ENCODE peak calls at places on chromosomes 7 and 10, in five cellular contexts. L, N, C, P and H are unnamed samples.

GRCh38 chr10:77737608-77738007 is 100.0 kb upstream of the KCNMA1 start:
- DNase-seq in L (no peak), N (no peak), C (peak; percentile 28), P (peak; percentile 90), H (no peak)

GRCh38 chr10:62037166-62037831 is 135.8 kb downstream of the ARID5B start:
- DNase-seq in L (peak; percentile 67), N (no peak), C (peak; percentile 56), P (peak; percentile 50), H (no peak)

GRCh38 chr7:24113506-24113905 is 170.5 kb upstream of the NPY start:
- DNase-seq in L (no peak), N (no peak), C (no peak), P (no peak), H (no peak)

GRCh38 chr7:2624293-2624881 is 7.4 kb upstream of the TTYH3 start:
- DNase-seq in L (no peak), N (no peak), C (no peak), P (no peak), H (no peak)

GRCh38 chr10:86377797-86378146 is 11.2 kb upstream of the GRID1 start:
- DNase-seq in L (no peak), N (no peak), C (no peak), P (no peak), H (no peak)

GRCh38 chr7:74027683-74028320 is at the start of gene ELN:
- DNase-seq in L (no peak), N (peak; percentile 63), C (no peak), P (no peak), H (peak; percentile 53)

GRCh38 chr7:157003445-157004049 is 6.9 kb downstream of the MNX1 start:
- DNase-seq in L (no peak), N (peak; percentile 82), C (no peak), P (no peak), H (no peak)

GRCh38 chr7:65731562-65732035 is 141.3 kb upstream of the VKORC1L1 start:
- DNase-seq in L (no peak), N (peak; percentile 28), C (peak; percentile 14), P (no peak), H (no peak)

GRCh38 chr7:135846339-135846738 is 97.7 kb upstream of the FAM180A start:
- DNase-seq in L (no peak), N (no peak), C (no peak), P (no peak), H (no peak)

GRCh38 chr10:100998183-100998990 is 1.2 kb upstream of the LZTS2 start:
- DNase-seq in L (no peak), N (peak; percentile 90), C (peak; percentile 67), P (peak; percentile 94), H (peak; percentile 52)

GRCh38 chr7:90266808-90267207 is 21.8 kb downstream of the CFAP69 start:
- DNase-seq in L (no peak), N (no peak), C (no peak), P (no peak), H (peak; percentile 39)

GRCh38 chr7:30841801-30842541 is 69.7 kb upstream of the AQP1 start:
- DNase-seq in L (no peak), N (no peak), C (no peak), P (no peak), H (no peak)

GRCh38 chr7:48042216-48042615 is 6.9 kb downstream of the C7orf57 start:
- DNase-seq in L (no peak), N (no peak), C (no peak), P (no peak), H (no peak)

GRCh38 chr7:92634924-92635519 is 44.8 kb upstream of the FAM133B start:
- DNase-seq in L (peak; percentile 73), N (no peak), C (peak; percentile 39), P (peak; percentile 49), H (no peak)

GRCh38 chr10:46549171-46550075 is 7.0 kb downstream of the GPRIN2 start:
- DNase-seq in L (no peak), N (peak; percentile 12), C (peak; percentile 4), P (no peak), H (no peak)

GRCh38 chr7:44631458-44632115 is 25.2 kb downstream of the OGDH start:
- DNase-seq in L (no peak), N (no peak), C (no peak), P (no peak), H (no peak)

GRCh38 chr7:83105948-83106347 is 56.7 kb downstream of the PCLO start:
- DNase-seq in L (no peak), N (no peak), C (no peak), P (no peak), H (no peak)

GRCh38 chr7:116236020-116236630 is 25.8 kb downstream of the TES start:
- DNase-seq in L (no peak), N (peak; percentile 48), C (peak; percentile 37), P (peak; percentile 35), H (no peak)

GRCh38 chr7:134992626-134993179 is 6.4 kb downstream of the AGBL3 start:
- DNase-seq in L (no peak), N (no peak), C (no peak), P (no peak), H (no peak)

DNA sequence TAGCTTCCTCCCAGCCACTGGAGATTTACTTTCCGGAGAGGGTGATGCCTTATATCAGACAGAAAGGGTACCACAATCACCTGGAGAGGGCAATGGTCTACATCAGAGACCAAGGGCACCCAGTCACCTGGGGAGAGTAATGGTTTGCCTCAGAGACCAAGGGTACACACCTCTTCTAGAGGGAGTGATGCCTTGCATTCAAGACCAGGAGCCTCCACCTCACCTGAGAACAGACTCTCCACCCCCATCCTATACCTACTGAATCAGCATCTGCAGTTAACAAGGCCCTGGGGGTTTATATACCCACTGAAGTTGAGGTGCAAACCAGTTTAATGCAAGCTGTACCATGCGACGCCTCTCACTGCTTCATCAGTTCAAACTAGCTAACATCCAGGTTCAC is 270.2 kb upstream of the IGFBP3 start:
- DNase-seq in L (no peak), N (no peak), C (no peak), P (no peak), H (no peak)
- TF ChIP-seq CTCF in L (no peak), N (no peak), C (no peak), P (no peak), H (no peak)

DNA sequence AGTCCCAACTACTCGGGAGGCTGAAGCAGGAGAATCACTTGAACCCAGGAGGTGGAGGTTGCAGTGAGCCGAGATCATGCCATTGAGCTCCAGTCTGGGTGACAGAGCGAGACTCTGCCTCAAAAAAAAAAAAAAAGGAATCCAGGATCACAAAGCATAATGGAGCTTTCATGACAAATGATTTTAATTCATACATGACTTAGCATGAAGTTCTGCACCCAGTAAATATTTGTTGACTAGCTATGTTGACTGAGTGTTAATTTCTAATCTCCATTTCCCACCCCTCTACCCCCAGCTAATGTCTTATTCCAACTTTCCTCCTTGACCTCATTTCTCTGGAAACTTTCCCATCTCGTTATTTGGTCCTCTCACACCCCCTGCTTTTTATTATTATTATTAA is 53.3 kb downstream of the ATOH7 start:
- DNase-seq in L (no peak), N (no peak), C (no peak), P (no peak), H (no peak)
- TF ChIP-seq CTCF in L (no peak), N (no peak), C (no peak), P (no peak), H (no peak)

DNA sequence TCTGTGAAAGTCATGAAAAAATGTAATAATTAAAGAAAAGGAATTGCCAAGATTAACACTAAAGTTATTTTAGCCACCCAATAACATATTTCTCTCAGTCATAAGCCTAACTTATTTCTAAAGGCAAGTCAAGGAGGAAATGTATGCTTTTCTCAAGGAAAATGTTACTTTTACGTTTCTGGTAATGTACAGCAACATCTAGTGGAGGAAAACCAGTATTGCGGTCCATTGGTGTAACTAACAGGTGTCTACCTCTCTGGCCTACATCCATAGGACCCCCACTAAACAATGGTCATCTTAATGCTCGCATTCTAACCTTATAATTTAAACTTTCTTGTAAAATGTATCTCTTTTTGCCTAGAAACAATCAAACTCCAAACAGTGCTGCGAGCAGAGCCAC is 437.5 kb downstream of the KIF20B start:
- DNase-seq in L (no peak), N (no peak), C (no peak), P (no peak), H (no peak)
- TF ChIP-seq CTCF in L (peak; percentile 42), N (no peak), C (no peak), P (no peak), H (no peak)

GRCh38 chr7:37405603-37406122 is 43.0 kb downstream of the ELMO1 start:
- DNase-seq in L (no peak), N (no peak), C (no peak), P (no peak), H (no peak)
- TF ChIP-seq CTCF in L (no peak), N (no peak), C (no peak), P (no peak), H (no peak)

DNA sequence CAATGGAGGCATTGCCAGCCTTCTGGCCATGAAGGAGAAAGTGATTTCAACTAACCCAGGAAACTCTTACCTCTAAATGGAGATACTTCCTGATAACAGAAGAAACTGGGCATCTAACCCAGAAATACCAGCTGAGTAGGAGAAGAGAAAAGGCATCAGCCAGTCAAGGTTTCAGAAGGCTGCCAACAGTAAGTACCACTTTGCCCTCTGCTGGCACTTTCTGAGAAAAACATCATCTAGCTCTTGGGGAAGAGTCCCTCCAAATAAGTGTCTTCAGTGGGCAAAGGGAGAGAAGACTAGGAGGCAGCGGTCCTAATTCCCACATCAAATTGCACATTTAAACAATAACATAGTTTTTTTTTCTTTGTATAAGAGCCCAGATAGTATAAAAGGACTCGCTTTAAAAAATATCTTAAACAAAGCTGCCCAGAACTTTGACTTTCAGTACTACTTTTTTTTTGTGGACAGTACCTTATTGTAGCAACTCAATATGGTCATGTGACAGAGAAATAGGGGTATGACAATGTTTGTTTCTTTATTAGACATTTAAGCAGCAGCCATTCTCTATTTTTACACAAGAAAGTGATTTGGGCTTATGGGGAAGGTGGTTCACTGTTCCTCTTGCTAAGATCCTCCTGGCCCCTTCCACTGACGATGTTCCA is 157.3 kb downstream of the CTTNBP2 start:
- DNase-seq in L (peak; percentile 29), N (peak; percentile 35), C (peak; percentile 70), P (peak; percentile 42), H (peak; percentile 32)
- TF ChIP-seq CTCF in L (peak; percentile 54), N (peak; percentile 72), C (peak; percentile 74), P (peak; percentile 59), H (peak; percentile 72)

DNA sequence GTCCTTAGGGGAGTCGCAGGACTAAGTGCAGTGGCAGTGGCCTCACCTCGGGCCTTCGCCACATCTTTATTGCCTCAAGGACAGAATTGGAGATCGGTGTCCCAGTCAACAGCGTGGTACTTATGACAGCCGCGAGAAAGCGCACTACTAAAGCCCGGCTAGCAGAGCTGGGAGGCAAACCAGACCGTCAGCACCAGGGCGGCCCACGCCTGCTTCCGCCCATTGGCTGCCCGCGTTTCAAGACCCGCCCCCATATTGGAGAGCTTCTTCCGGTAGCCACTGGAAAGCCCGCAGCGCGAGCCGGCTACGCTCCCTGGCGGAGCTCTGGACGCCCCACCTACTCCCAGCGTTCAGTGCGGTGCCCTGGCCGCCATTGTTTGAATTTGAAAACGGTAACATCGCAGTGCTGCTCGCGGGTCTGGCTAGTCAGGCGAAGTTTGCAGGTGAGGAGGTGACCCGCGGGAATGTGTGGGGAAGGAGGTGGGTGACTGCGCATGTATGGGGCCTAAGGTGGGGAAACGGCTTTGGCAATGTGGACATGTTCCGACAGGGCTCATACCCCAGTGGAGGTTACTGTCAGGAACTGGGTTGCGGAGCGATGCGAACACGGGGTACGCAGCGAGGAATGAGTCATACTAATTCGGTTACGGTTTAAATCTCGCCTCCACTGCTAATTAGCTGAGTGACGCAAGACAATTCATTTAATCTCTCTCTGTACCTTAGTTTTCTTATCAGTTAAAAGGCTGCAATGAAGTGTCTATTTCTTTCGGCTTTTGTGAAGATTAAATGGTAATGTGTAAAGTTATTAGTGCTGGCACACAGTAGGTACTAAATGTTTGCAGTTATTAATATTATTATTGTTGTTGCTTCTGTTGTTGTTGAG is at the start of gene KIF20B:
- DNase-seq in L (peak; percentile 87), N (peak; percentile 96), C (peak; percentile 92), P (peak; percentile 98), H (peak; percentile 87)
- TF ChIP-seq CTCF in L (peak; percentile 33), N (peak; percentile 23), C (no peak), P (peak; percentile 28), H (peak; percentile 43)

GRCh38 chr7:102227371-102227770 is 59.3 kb upstream of the SH2B2 start:
- DNase-seq in L (no peak), N (no peak), C (no peak), P (no peak), H (no peak)
- TF ChIP-seq CTCF in L (no peak), N (no peak), C (no peak), P (no peak), H (no peak)